ENCODE peak calls at places on chromosomes 3 and 15, in ten cellular contexts. G, M, I, L, T, E, V, H, A and N are unnamed samples.

GRCh38 chr3:12579456-12579855 is 22.6 kb downstream of the MKRN2 start:
- DNase-seq in A (no peak), H (no peak), I (no peak), V (no peak), L (no peak), M (no peak), E (no peak), G (no peak), T (no peak), N (no peak)

GRCh38 chr15:37375529-37375928 is 275.2 kb upstream of the MEIS2 start:
- DNase-seq in T (no peak), M (no peak), I (no peak), H (no peak), A (no peak), E (no peak), V (no peak), G (no peak), L (no peak), N (no peak)

GRCh38 chr3:122612706-122613105 is 35.3 kb downstream of the PARP15 start:
- DNase-seq in I (no peak), T (no peak), E (no peak), V (no peak), M (no peak), A (no peak), H (no peak), L (no peak), G (peak), N (no peak)

GRCh38 chr3:198079771-198080520 is 119.9 kb downstream of the LMLN start:
- DNase-seq in H (no peak), G (no peak), M (peak), I (no peak), T (no peak), E (no peak), L (peak), V (peak), A (peak), N (no peak)

GRCh38 chr3:123349201-123349535 is 99.7 kb downstream of the ADCY5 start:
- DNase-seq in M (no peak), T (no peak), A (no peak), G (no peak), V (no peak), H (no peak), L (no peak), I (no peak), E (no peak), N (no peak)

GRCh38 chr3:59286791-59287531 is 237.1 kb upstream of the CFAP20DC start:
- DNase-seq in T (no peak), H (no peak), V (no peak), E (no peak), G (peak), I (no peak), A (no peak), M (peak), L (peak), N (no peak)

GRCh38 chr3:32569540-32570425 is 875 bp downstream of the DYNC1LI1 start:
- DNase-seq in I (peak), H (no peak), M (peak), G (peak), E (no peak), A (peak), T (peak), V (peak), L (peak), N (no peak)

GRCh38 chr3:157913751-157914150 is 192.5 kb downstream of the SHOX2 start:
- DNase-seq in M (peak), G (no peak), L (peak), I (no peak), V (no peak), T (no peak), H (no peak), E (no peak), A (no peak), N (no peak)

GRCh38 chr3:189529468-189529867 is 101.7 kb upstream of the TP63 start:
- DNase-seq in L (no peak), V (no peak), E (no peak), T (no peak), I (no peak), A (no peak), G (peak), H (no peak), M (no peak), N (no peak)

GRCh38 chr3:189534546-189534945 is 96.6 kb upstream of the TP63 start:
- DNase-seq in E (no peak), T (no peak), M (no peak), L (no peak), A (no peak), V (no peak), G (no peak), H (no peak), I (no peak), N (no peak)

GRCh38 chr3:189529889-189530288 is 101.3 kb upstream of the TP63 start:
- DNase-seq in E (no peak), T (no peak), V (no peak), M (no peak), L (no peak), G (no peak), I (no peak), H (no peak), A (no peak), N (no peak)

GRCh38 chr3:189531271-189531670 is 99.9 kb upstream of the TP63 start:
- DNase-seq in I (no peak), H (no peak), G (no peak), T (no peak), V (no peak), L (no peak), A (no peak), E (no peak), M (no peak), N (no peak)

GRCh38 chr3:189530822-189531221 is 100.4 kb upstream of the TP63 start:
- DNase-seq in A (no peak), G (no peak), I (no peak), T (no peak), M (peak), H (no peak), V (no peak), E (no peak), L (no peak), N (no peak)
- TF ChIP-seq CTCF in A (no peak), G (no peak), I (no peak), T (no peak), M (no peak), H (no peak), V (no peak), E (no peak), L (no peak), N (no peak)

DNA sequence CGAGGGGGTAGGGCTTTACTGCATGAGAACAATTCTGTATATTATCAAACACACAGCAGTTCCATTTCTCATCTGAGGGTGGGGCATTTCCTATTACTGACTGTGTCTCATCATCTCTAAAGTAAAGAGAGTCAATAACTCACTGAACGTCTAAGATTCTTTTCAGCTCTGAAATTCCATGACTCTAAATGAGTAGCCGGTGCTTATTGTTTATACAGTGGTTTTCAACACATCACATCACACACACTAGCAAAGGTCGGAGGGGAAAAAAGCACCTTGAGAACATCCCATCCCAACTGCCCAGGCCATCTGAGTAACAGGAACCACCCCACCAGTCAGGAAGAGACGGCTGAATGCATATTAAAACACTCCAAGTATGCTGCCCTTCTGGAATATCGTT is 196.0 kb downstream of the SUCLG2 start:
- DNase-seq in E (no peak), A (no peak), T (no peak), H (peak), G (no peak), V (no peak), I (no peak), M (no peak), L (no peak), N (peak)
- TF ChIP-seq CTCF in E (no peak), A (no peak), T (no peak), H (peak), G (no peak), V (no peak), I (no peak), M (no peak), L (no peak), N (no peak)

DNA sequence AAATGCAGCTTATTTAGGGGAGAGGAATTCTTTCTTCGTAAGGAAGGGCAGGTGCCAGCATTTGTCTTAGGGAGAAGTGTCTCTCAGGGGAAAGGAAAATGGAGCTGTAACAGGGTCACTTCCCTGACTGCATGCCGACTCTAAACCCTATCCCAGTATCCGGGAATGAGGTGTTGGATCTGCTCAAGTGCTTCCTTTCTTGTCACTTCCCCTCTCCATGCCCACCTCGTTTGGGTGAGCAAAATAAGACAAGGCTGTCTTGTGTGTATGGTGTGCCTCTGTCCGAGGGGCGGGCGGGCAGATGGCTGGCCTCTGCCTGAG is 230.1 kb upstream of the TPM1 start:
- DNase-seq in M (no peak), I (no peak), V (no peak), E (no peak), L (no peak), A (no peak), T (no peak), G (no peak), H (no peak), N (no peak)
- TF ChIP-seq CTCF in M (no peak), I (no peak), V (no peak), E (no peak), L (no peak), A (no peak), T (no peak), G (no peak), H (no peak), N (no peak)

DNA sequence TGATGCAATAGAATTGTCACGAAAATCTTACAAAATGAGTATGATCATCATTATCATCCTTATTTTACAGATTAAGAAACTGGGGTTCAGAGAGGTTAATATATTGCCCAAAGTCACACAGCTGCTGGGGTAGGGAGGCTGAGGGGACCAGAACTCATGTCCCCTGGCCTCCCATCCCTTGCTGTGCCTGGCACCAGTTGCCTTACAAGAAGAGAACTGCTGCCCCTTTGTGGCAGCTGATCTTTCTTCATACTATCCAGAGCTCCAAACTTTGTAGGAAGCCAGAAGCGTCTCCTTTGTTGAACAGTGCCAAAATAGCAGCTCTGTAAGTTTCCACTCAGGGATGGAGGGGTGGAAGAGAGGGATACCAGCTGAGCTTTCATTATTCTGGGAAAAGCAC is 236.8 kb upstream of the TBC1D5 start:
- DNase-seq in E (peak), M (peak), L (peak), H (no peak), V (no peak), G (no peak), I (no peak), T (no peak), A (peak), N (no peak)
- TF ChIP-seq CTCF in E (peak), M (no peak), L (no peak), H (no peak), V (no peak), G (no peak), I (no peak), T (no peak), A (no peak), N (no peak)

GRCh38 chr3:126737527-126737926 is 33.5 kb downstream of the CHCHD6 start:
- DNase-seq in T (no peak), V (no peak), L (no peak), G (no peak), M (no peak), I (no peak), H (no peak), E (no peak), A (no peak), N (no peak)
- TF ChIP-seq CTCF in T (no peak), V (no peak), L (no peak), G (peak), M (peak), I (no peak), H (no peak), E (no peak), A (peak), N (peak)